ENCODE peak calls at places on chromosomes 6 and 20, in ten cellular contexts. F is stimulated activated CD4-positive, alpha-beta T cell treated with anti-CD3 and anti-CD28 coated beads, Interleukin-2, amount 100 ng/mL, for 24 hours; I is coronary artery; N is NCI-H187 treated with DMSO at 0.1 percent for 48 hours; T is activated T-cell treated with anti-CD3 and anti-CD28 coated beads for 48 hours; H is fibroblast of pulmonary artery; V is stimulated activated CD8-positive, alpha-beta memory T cell treated with anti-CD3 and anti-CD28 coated beads, Interleukin-2, amount 100 ng/mL, for 48 hours; E is NCI-H2081; W is AG10803; Z is glutamatergic neuron. L is an unnamed sample.

GRCh38 chr6:108174371-108175175 is 8.8 kb downstream of the NR2E1 start:
- DNase-seq in F (peak; percentile 28), I (no peak), N (no peak), T (no peak), H (peak; percentile 64), V (no peak), E (no peak), W (peak; percentile 25), Z (no peak), L (no peak)

GRCh38 chr6:39381535-39382140 is 59.1 kb upstream of the KCNK16 start:
- DNase-seq in F (no peak), I (no peak), N (no peak), T (no peak), H (no peak), V (no peak), E (no peak), W (no peak), Z (no peak), L (no peak)

GRCh38 chr6:144360401-144360800 is 75.3 kb downstream of the UTRN start:
- DNase-seq in F (no peak), I (no peak), N (no peak), T (no peak), H (no peak), V (no peak), E (no peak), W (no peak), Z (no peak), L (no peak)

GRCh38 chr6:162497371-162497770 is 230.2 kb downstream of the PRKN start:
- DNase-seq in F (no peak), I (no peak), N (no peak), T (no peak), H (no peak), V (no peak), E (no peak), W (no peak), Z (no peak), L (no peak)

GRCh38 chr20:6966721-6967120 is 199.2 kb downstream of the BMP2 start:
- DNase-seq in F (no peak), I (no peak), N (no peak), T (no peak), H (no peak), V (no peak), E (no peak), W (no peak), Z (no peak), L (no peak)

GRCh38 chr6:149723771-149724417 is 6.0 kb upstream of the LATS1 start:
- DNase-seq in F (peak; percentile 46), I (no peak), N (no peak), T (no peak), H (peak; percentile 84), V (no peak), E (peak; percentile 24), W (peak; percentile 87), Z (no peak), L (peak; percentile 86)

GRCh38 chr6:41092421-41093140 is 19.8 kb downstream of the NFYA start:
- DNase-seq in F (no peak), I (no peak), N (no peak), T (no peak), H (peak; percentile 56), V (no peak), E (no peak), W (peak; percentile 26), Z (no peak), L (peak; percentile 60)

GRCh38 chr6:131597448-131597847 is 24.4 kb downstream of the ARG1 start:
- DNase-seq in F (no peak), I (no peak), N (no peak), T (no peak), H (peak; percentile 5), V (no peak), E (no peak), W (no peak), Z (no peak), L (peak; percentile 15)

GRCh38 chr6:20153194-20153593 is 59.1 kb downstream of the MBOAT1 start:
- DNase-seq in F (no peak), I (no peak), N (no peak), T (no peak), H (no peak), V (no peak), E (no peak), W (no peak), Z (no peak), L (no peak)

GRCh38 chr6:21593927-21594421 is 423 bp downstream of the SOX4 start:
- DNase-seq in F (no peak), I (no peak), N (no peak), T (no peak), H (peak; percentile 74), V (no peak), E (no peak), W (peak; percentile 71), Z (no peak), L (peak; percentile 24)

GRCh38 chr20:54063998-54064676 is 6.3 kb downstream of the BCAS1 start:
- DNase-seq in F (no peak), I (no peak), N (no peak), T (peak; percentile 15), H (no peak), V (peak; percentile 35), E (no peak), W (no peak), Z (no peak), L (no peak)

GRCh38 chr20:17688965-17689364 is 6.9 kb upstream of the RRBP1 start:
- DNase-seq in F (no peak), I (no peak), N (no peak), T (no peak), H (no peak), V (no peak), E (no peak), W (no peak), Z (no peak), L (no peak)

GRCh38 chr6:2108700-2109306 is 136.6 kb downstream of the GMDS start:
- DNase-seq in F (no peak), I (no peak), N (peak; percentile 47), T (no peak), H (no peak), V (no peak), E (peak; percentile 86), W (no peak), Z (no peak), L (no peak)

GRCh38 chr20:33848391-33848790 is 37.2 kb downstream of the CHMP4B start:
- DNase-seq in F (no peak), I (no peak), N (no peak), T (no peak), H (no peak), V (no peak), E (no peak), W (no peak), Z (no peak), L (no peak)

GRCh38 chr20:47600967-47601547 is 99.4 kb downstream of the NCOA3 start:
- DNase-seq in F (no peak), I (no peak), N (no peak), T (no peak), H (no peak), V (no peak), E (no peak), W (no peak), Z (no peak), L (no peak)

GRCh38 chr6:151141685-151142084 is 98.1 kb upstream of the AKAP12 start:
- DNase-seq in F (no peak), I (no peak), N (no peak), T (no peak), H (peak; percentile 92), V (no peak), E (no peak), W (no peak), Z (no peak), L (no peak)

GRCh38 chr20:50613438-50614169 is 77.7 kb downstream of the RIPOR3 start:
- DNase-seq in F (no peak), I (no peak), N (no peak), T (no peak), H (no peak), V (no peak), E (no peak), W (no peak), Z (no peak), L (no peak)

GRCh38 chr6:105167987-105168386 is 11.8 kb downstream of the POPDC3 start:
- DNase-seq in F (no peak), I (no peak), N (no peak), T (no peak), H (no peak), V (no peak), E (no peak), W (no peak), Z (no peak), L (no peak)

GRCh38 chr6:133768656-133769295 is 120.1 kb upstream of the TCF21 start:
- DNase-seq in F (no peak), I (no peak), N (no peak), T (no peak), H (peak; percentile 70), V (no peak), E (no peak), W (no peak), Z (no peak), L (no peak)

GRCh38 chr6:14664616-14665315 is 547.2 kb downstream of the CD83 start:
- DNase-seq in F (no peak), I (no peak), N (no peak), T (no peak), H (no peak), V (no peak), E (peak; percentile 6), W (peak; percentile 10), Z (peak; percentile 66), L (peak; percentile 31)